ENCODE peak calls at places on chromosome 15, in six cellular contexts. D is lung, F is GOT3, O is HT1080, U is NCI-H510A treated with DMSO at 0.1 percent for 48 hours, C is GM19239. J is an unnamed sample.

GRCh38 chr15:70328137-70329115 is 230.7 kb upstream of the TLE3 start:
- DNase-seq in C (no peak), D (no peak), F (no peak), U (no peak), O (no peak), J (no peak)

GRCh38 chr15:67887776-67888175 is 47.9 kb upstream of the RNU6-1 start:
- DNase-seq in U (no peak), O (no peak), D (no peak), C (no peak), F (no peak), J (no peak)

GRCh38 chr15:24761704-24762302 is 86.2 kb downstream of the NPAP1 start:
- DNase-seq in U (no peak), C (no peak), O (no peak), D (no peak), F (no peak), J (no peak)

GRCh38 chr15:36577082-36577481 is 2.3 kb upstream of the CDIN1 start:
- DNase-seq in U (no peak), F (no peak), O (no peak), C (no peak), D (no peak), J (no peak)

GRCh38 chr15:43625086-43625485 is 6.5 kb upstream of the STRC start:
- DNase-seq in U (no peak), O (no peak), C (no peak), F (no peak), D (no peak), J (no peak)

GRCh38 chr15:93770788-93771187 is 460.6 kb upstream of the MCTP2 start:
- DNase-seq in O (no peak), C (no peak), F (no peak), U (no peak), D (no peak), J (no peak)

GRCh38 chr15:35998637-35999036 is 452.7 kb upstream of the DPH6 start:
- DNase-seq in U (no peak), C (no peak), F (no peak), O (no peak), D (no peak), J (no peak)

GRCh38 chr15:45573961-45574629 is 13.1 kb upstream of the BLOC1S6 start:
- DNase-seq in D (no peak), U (no peak), C (no peak), O (peak), F (no peak), J (no peak)

GRCh38 chr15:66954601-66955000 is 110.8 kb upstream of the SMAD3 start:
- DNase-seq in D (no peak), O (no peak), F (no peak), U (no peak), C (no peak), J (no peak)

GRCh38 chr15:85897818-85898717 is 103.3 kb upstream of the KLHL25 start:
- DNase-seq in F (no peak), C (no peak), D (no peak), O (no peak), U (no peak), J (no peak)

GRCh38 chr15:75063338-75063737 is 39.9 kb downstream of the PPCDC start:
- DNase-seq in O (peak), F (no peak), D (no peak), C (no peak), U (no peak), J (no peak)

GRCh38 chr15:52615302-52615701 is 46.5 kb upstream of the ARPP19 start:
- DNase-seq in U (no peak), F (no peak), C (no peak), O (no peak), D (no peak), J (no peak)

GRCh38 chr15:82985688-82986441 is at the start of gene RAMAC:
- DNase-seq in O (peak), U (peak), D (peak), C (peak), F (peak), J (peak)

GRCh38 chr15:31781261-31781660 is 249.1 kb upstream of the CHRNA7 start:
- DNase-seq in O (no peak), C (no peak), F (no peak), U (no peak), D (no peak), J (no peak)

GRCh38 chr15:83379574-83379973 is 67.6 kb upstream of the SH3GL3 start:
- DNase-seq in O (peak), C (no peak), F (no peak), U (no peak), D (no peak), J (peak)

GRCh38 chr15:42331235-42331634 is 28.1 kb upstream of the CAPN3 start:
- DNase-seq in F (no peak), D (no peak), U (no peak), O (no peak), C (no peak), J (no peak)

GRCh38 chr15:87033056-87033455 is 953.4 kb downstream of the AGBL1 start:
- DNase-seq in D (no peak), U (peak), F (no peak), O (peak), C (no peak), J (no peak)

GRCh38 chr15:42387603-42388002 is 28.3 kb downstream of the CAPN3 start:
- DNase-seq in D (no peak), U (no peak), C (no peak), F (no peak), O (no peak), J (no peak)

GRCh38 chr15:94416829-94417228 is 185.5 kb downstream of the MCTP2 start:
- DNase-seq in U (no peak), D (no peak), O (no peak), F (no peak), C (no peak), J (no peak)

GRCh38 chr15:63111481-63111880 is 10.2 kb upstream of the LACTB start:
- DNase-seq in O (no peak), D (no peak), U (no peak), C (no peak), F (no peak), J (no peak)

GRCh38 chr15:22968356-22968755 is 11.8 kb downstream of the CYFIP1 start:
- DNase-seq in F (no peak), C (no peak), O (peak), D (no peak), U (no peak), J (peak)

GRCh38 chr15:69044899-69045298 is 30.4 kb downstream of the NOX5 start:
- DNase-seq in F (no peak), C (no peak), U (no peak), O (peak), D (no peak), J (peak)

GRCh38 chr15:40293905-40294895 is 11.3 kb upstream of the ANKRD63 start:
- DNase-seq in O (no peak), D (no peak), C (no peak), F (no peak), U (no peak), J (no peak)

GRCh38 chr15:66803182-66803729 is 101.2 kb downstream of the SMAD6 start:
- DNase-seq in O (peak), F (peak), U (no peak), D (peak), C (no peak), J (peak)

GRCh38 chr15:95919460-95919859 is 411.0 kb upstream of the NR2F2 start:
- DNase-seq in D (no peak), C (no peak), O (no peak), F (no peak), U (no peak), J (no peak)

GRCh38 chr15:58401991-58402649 is 29.7 kb upstream of the LIPC start:
- DNase-seq in D (no peak), O (no peak), U (peak), C (no peak), F (no peak), J (peak)

GRCh38 chr15:85614059-85614458 is 180.7 kb downstream of the KLHL25 start:
- DNase-seq in U (no peak), F (no peak), O (no peak), D (no peak), C (no peak), J (no peak)

GRCh38 chr15:66569461-66570137 is 3.8 kb upstream of the LCTL start:
- DNase-seq in C (no peak), O (no peak), F (no peak), U (no peak), D (no peak), J (no peak)

GRCh38 chr15:90037510-90037860 is 36.4 kb downstream of the ZNF710 start:
- DNase-seq in O (no peak), C (no peak), F (no peak), D (no peak), U (no peak), J (no peak)

GRCh38 chr15:90013503-90013937 is 12.4 kb downstream of the ZNF710 start:
- DNase-seq in U (no peak), C (no peak), F (no peak), O (no peak), D (no peak), J (no peak)

GRCh38 chr15:56598991-56599390 is 134.1 kb upstream of the MNS1 start:
- DNase-seq in D (no peak), U (no peak), C (no peak), O (peak), F (no peak), J (peak)

GRCh38 chr15:48330855-48331795 is at the start of gene DUT:
- DNase-seq in C (peak), F (peak), U (peak), O (peak), D (peak), J (peak)